ENCODE peak calls at places on chromosome 10, in seven cellular contexts. One of them, this sample, is unnamed.
A peak's percentile ranks its signal among the peaks of the same experiment; 100 is the strongest.

GRCh38 chr10:103188853-103189252 is 4.2 kb downstream of the NT5C2 start:
- DNase-seq in epithelial cell of esophagus: no peak
- DNase-seq in GM12865: no peak
- DNase-seq in HL-60: no peak
- DNase-seq in tibial nerve: no peak
- DNase-seq in T-cell: no peak
- DNase-seq in pancreas: no peak
- DNase-seq in this sample: no peak

GRCh38 chr10:76984559-76985443 is 652.8 kb downstream of the KCNMA1 start:
- DNase-seq in epithelial cell of esophagus: peak; percentile 84
- DNase-seq in GM12865: peak; percentile 81
- DNase-seq in HL-60: peak; percentile 2
- DNase-seq in tibial nerve: peak; percentile 51
- DNase-seq in T-cell: peak; percentile 40
- DNase-seq in pancreas: peak; percentile 53
- DNase-seq in this sample: peak; percentile 75

GRCh38 chr10:33391611-33392010 is 57.1 kb upstream of the NRP1 start:
- DNase-seq in epithelial cell of esophagus: no peak
- DNase-seq in GM12865: no peak
- DNase-seq in HL-60: no peak
- DNase-seq in tibial nerve: no peak
- DNase-seq in T-cell: no peak
- DNase-seq in pancreas: no peak
- DNase-seq in this sample: no peak

GRCh38 chr10:116691544-116692126 is 50.7 kb downstream of the HSPA12A start:
- DNase-seq in epithelial cell of esophagus: no peak
- DNase-seq in GM12865: no peak
- DNase-seq in HL-60: no peak
- DNase-seq in tibial nerve: no peak
- DNase-seq in T-cell: no peak
- DNase-seq in pancreas: no peak
- DNase-seq in this sample: no peak

GRCh38 chr10:110651044-110651958 is 7.2 kb downstream of the RBM20 start:
- DNase-seq in epithelial cell of esophagus: no peak
- DNase-seq in GM12865: peak; percentile 55
- DNase-seq in HL-60: no peak
- DNase-seq in tibial nerve: no peak
- DNase-seq in T-cell: no peak
- DNase-seq in pancreas: no peak
- DNase-seq in this sample: no peak

GRCh38 chr10:101997803-101998202 is 58.2 kb downstream of the ARMH3 start:
- DNase-seq in epithelial cell of esophagus: no peak
- DNase-seq in GM12865: no peak
- DNase-seq in HL-60: no peak
- DNase-seq in tibial nerve: no peak
- DNase-seq in T-cell: no peak
- DNase-seq in pancreas: no peak
- DNase-seq in this sample: no peak

GRCh38 chr10:119350529-119351001 is 143.2 kb downstream of the GRK5 start:
- DNase-seq in epithelial cell of esophagus: no peak
- DNase-seq in GM12865: no peak
- DNase-seq in HL-60: no peak
- DNase-seq in tibial nerve: no peak
- DNase-seq in T-cell: no peak
- DNase-seq in pancreas: no peak
- DNase-seq in this sample: no peak

GRCh38 chr10:69880301-69881081 is 78.8 kb downstream of the COL13A1 start:
- DNase-seq in epithelial cell of esophagus: no peak
- DNase-seq in GM12865: peak; percentile 13
- DNase-seq in HL-60: no peak
- DNase-seq in tibial nerve: no peak
- DNase-seq in T-cell: no peak
- DNase-seq in pancreas: no peak
- DNase-seq in this sample: no peak

GRCh38 chr10:25666276-25666675 is 267.8 kb upstream of the MYO3A start:
- DNase-seq in epithelial cell of esophagus: no peak
- DNase-seq in GM12865: no peak
- DNase-seq in HL-60: no peak
- DNase-seq in tibial nerve: no peak
- DNase-seq in T-cell: no peak
- DNase-seq in pancreas: no peak
- DNase-seq in this sample: no peak

GRCh38 chr10:124627851-124628675 is 116.1 kb downstream of the FAM53B start:
- DNase-seq in epithelial cell of esophagus: no peak
- DNase-seq in GM12865: no peak
- DNase-seq in HL-60: no peak
- DNase-seq in tibial nerve: no peak
- DNase-seq in T-cell: no peak
- DNase-seq in pancreas: no peak
- DNase-seq in this sample: no peak

GRCh38 chr10:47040041-47040491 is 128.8 kb downstream of the PTPN20 start:
- DNase-seq in epithelial cell of esophagus: no peak
- DNase-seq in GM12865: no peak
- DNase-seq in HL-60: no peak
- DNase-seq in tibial nerve: no peak
- DNase-seq in T-cell: no peak
- DNase-seq in pancreas: no peak
- DNase-seq in this sample: no peak

GRCh38 chr10:458466-458865 is 231.0 kb downstream of the DIP2C start:
- DNase-seq in epithelial cell of esophagus: no peak
- DNase-seq in GM12865: no peak
- DNase-seq in HL-60: no peak
- DNase-seq in tibial nerve: no peak
- DNase-seq in T-cell: no peak
- DNase-seq in pancreas: no peak
- DNase-seq in this sample: no peak

GRCh38 chr10:46544989-46545791 is 11.3 kb downstream of the GPRIN2 start:
- DNase-seq in epithelial cell of esophagus: peak; percentile 44
- DNase-seq in GM12865: no peak
- DNase-seq in HL-60: no peak
- DNase-seq in tibial nerve: peak; percentile 10
- DNase-seq in T-cell: no peak
- DNase-seq in pancreas: peak; percentile 3
- DNase-seq in this sample: no peak

GRCh38 chr10:49592726-49593563 is 17.2 kb upstream of the SLC18A3 start:
- DNase-seq in epithelial cell of esophagus: peak; percentile 69
- DNase-seq in GM12865: peak; percentile 60
- DNase-seq in HL-60: peak; percentile 18
- DNase-seq in tibial nerve: no peak
- DNase-seq in T-cell: peak; percentile 25
- DNase-seq in pancreas: peak; percentile 46
- DNase-seq in this sample: peak; percentile 33

GRCh38 chr10:47379901-47380300 is 4.2 kb downstream of the ZNF488 start:
- DNase-seq in epithelial cell of esophagus: no peak
- DNase-seq in GM12865: no peak
- DNase-seq in HL-60: no peak
- DNase-seq in tibial nerve: no peak
- DNase-seq in T-cell: no peak
- DNase-seq in pancreas: no peak
- DNase-seq in this sample: no peak

GRCh38 chr10:986137-986825 is 2.0 kb upstream of the GTPBP4 start:
- DNase-seq in epithelial cell of esophagus: peak; percentile 93
- DNase-seq in GM12865: no peak
- DNase-seq in HL-60: no peak
- DNase-seq in tibial nerve: no peak
- DNase-seq in T-cell: no peak
- DNase-seq in pancreas: no peak
- DNase-seq in this sample: no peak

GRCh38 chr10:79237801-79238520 is 109.3 kb upstream of the PPIF start:
- DNase-seq in epithelial cell of esophagus: peak; percentile 71
- DNase-seq in GM12865: no peak
- DNase-seq in HL-60: no peak
- DNase-seq in tibial nerve: no peak
- DNase-seq in T-cell: no peak
- DNase-seq in pancreas: no peak
- DNase-seq in this sample: no peak

GRCh38 chr10:72693599-72693915 is 1.6 kb downstream of the MCU start:
- DNase-seq in epithelial cell of esophagus: no peak
- DNase-seq in GM12865: no peak
- DNase-seq in HL-60: no peak
- DNase-seq in tibial nerve: no peak
- DNase-seq in T-cell: no peak
- DNase-seq in pancreas: no peak
- DNase-seq in this sample: no peak

GRCh38 chr10:60521974-60522405 is 132.3 kb upstream of the ANK3 start:
- DNase-seq in epithelial cell of esophagus: peak; percentile 17
- DNase-seq in GM12865: no peak
- DNase-seq in HL-60: no peak
- DNase-seq in tibial nerve: no peak
- DNase-seq in T-cell: no peak
- DNase-seq in pancreas: peak; percentile 15
- DNase-seq in this sample: no peak

GRCh38 chr10:104339469-104340098 is 1.3 kb upstream of the ITPRIP start:
- DNase-seq in epithelial cell of esophagus: peak; percentile 70
- DNase-seq in GM12865: no peak
- DNase-seq in HL-60: no peak
- DNase-seq in tibial nerve: no peak
- DNase-seq in T-cell: no peak
- DNase-seq in pancreas: peak; percentile 70
- DNase-seq in this sample: no peak

GRCh38 chr10:60921631-60922030 is 22.4 kb downstream of the RHOBTB1 start:
- DNase-seq in epithelial cell of esophagus: no peak
- DNase-seq in GM12865: no peak
- DNase-seq in HL-60: no peak
- DNase-seq in tibial nerve: no peak
- DNase-seq in T-cell: no peak
- DNase-seq in pancreas: peak; percentile 78
- DNase-seq in this sample: no peak

GRCh38 chr10:100866575-100867098 is 46.1 kb upstream of the SLF2 start:
- DNase-seq in epithelial cell of esophagus: no peak
- DNase-seq in GM12865: no peak
- DNase-seq in HL-60: no peak
- DNase-seq in tibial nerve: no peak
- DNase-seq in T-cell: no peak
- DNase-seq in pancreas: no peak
- DNase-seq in this sample: no peak

GRCh38 chr10:24992512-24993133 is 23.3 kb downstream of the ENKUR start:
- DNase-seq in epithelial cell of esophagus: no peak
- DNase-seq in GM12865: no peak
- DNase-seq in HL-60: no peak
- DNase-seq in tibial nerve: no peak
- DNase-seq in T-cell: no peak
- DNase-seq in pancreas: no peak
- DNase-seq in this sample: no peak

GRCh38 chr10:43939389-43939938 is 290.8 kb upstream of the ZNF32 start:
- DNase-seq in epithelial cell of esophagus: no peak
- DNase-seq in GM12865: no peak
- DNase-seq in HL-60: no peak
- DNase-seq in tibial nerve: no peak
- DNase-seq in T-cell: no peak
- DNase-seq in pancreas: no peak
- DNase-seq in this sample: no peak

GRCh38 chr10:58393317-58393716 is 8.1 kb downstream of the TFAM start:
- DNase-seq in epithelial cell of esophagus: no peak
- DNase-seq in GM12865: no peak
- DNase-seq in HL-60: no peak
- DNase-seq in tibial nerve: no peak
- DNase-seq in T-cell: no peak
- DNase-seq in pancreas: no peak
- DNase-seq in this sample: no peak

GRCh38 chr10:129642427-129642826 is 175.4 kb downstream of the MGMT start:
- DNase-seq in epithelial cell of esophagus: peak; percentile 12
- DNase-seq in GM12865: no peak
- DNase-seq in HL-60: no peak
- DNase-seq in tibial nerve: no peak
- DNase-seq in T-cell: no peak
- DNase-seq in pancreas: no peak
- DNase-seq in this sample: no peak

GRCh38 chr10:119203006-119203405 is 4.4 kb upstream of the GRK5 start:
- DNase-seq in epithelial cell of esophagus: peak; percentile 39
- DNase-seq in GM12865: no peak
- DNase-seq in HL-60: no peak
- DNase-seq in tibial nerve: no peak
- DNase-seq in T-cell: no peak
- DNase-seq in pancreas: no peak
- DNase-seq in this sample: no peak

GRCh38 chr10:31693499-31693898 is 235.1 kb downstream of the ARHGAP12 start:
- DNase-seq in epithelial cell of esophagus: no peak
- DNase-seq in GM12865: no peak
- DNase-seq in HL-60: no peak
- DNase-seq in tibial nerve: no peak
- DNase-seq in T-cell: no peak
- DNase-seq in pancreas: no peak
- DNase-seq in this sample: no peak